ENCODE peak calls at places on chromosomes 5 and 9, in four cellular contexts. U is IMR-90, C is K562, I is GM12878. X is an unnamed sample.

GRCh38 chr9:88388886-88389617 is 808 bp downstream of the SPIN1 start:
- DNase-seq in U (peak; percentile 76), C (peak; percentile 78), I (no peak), X (no peak)

GRCh38 chr9:96363175-96363967 is 20.1 kb downstream of the SLC35D2 start:
- DNase-seq in U (no peak), C (no peak), I (no peak), X (no peak)

GRCh38 chr5:175257128-175257846 is 186.7 kb downstream of the DRD1 start:
- DNase-seq in U (no peak), C (no peak), I (no peak), X (no peak)

GRCh38 chr9:32839013-32839442 is 55.7 kb downstream of the TMEM215 start:
- DNase-seq in U (no peak), C (no peak), I (no peak), X (no peak)

GRCh38 chr9:90726215-90726614 is 75.4 kb upstream of the SYK start:
- DNase-seq in U (no peak), C (no peak), I (no peak), X (peak; percentile 51)

GRCh38 chr9:93301911-93302525 is 118.1 kb downstream of the WNK2 start:
- DNase-seq in U (no peak), C (no peak), I (no peak), X (peak; percentile 46)

GRCh38 chr5:40694433-40694832 is 14.7 kb downstream of the PTGER4 start:
- DNase-seq in U (no peak), C (no peak), I (no peak), X (no peak)

GRCh38 chr5:57831942-57832341 is 349.3 kb upstream of the ACTBL2 start:
- DNase-seq in U (peak; percentile 47), C (no peak), I (no peak), X (no peak)

GRCh38 chr5:149348463-149348862 is 3.2 kb downstream of the GRPEL2 start:
- DNase-seq in U (no peak), C (no peak), I (no peak), X (no peak)

GRCh38 chr5:102792705-102793104 is 37.6 kb downstream of the PAM start:
- DNase-seq in U (no peak), C (peak; percentile 6), I (no peak), X (no peak)

GRCh38 chr5:7852542-7852941 is 1.6 kb upstream of the CFAP90 start:
- DNase-seq in U (peak; percentile 20), C (no peak), I (no peak), X (no peak)

GRCh38 chr9:88258587-88258986 is 120.3 kb upstream of the SPATA31C2 start:
- DNase-seq in U (no peak), C (no peak), I (no peak), X (no peak)

GRCh38 chr5:95022967-95023695 is 261.8 kb downstream of the MCTP1 start:
- DNase-seq in U (no peak), C (no peak), I (peak; percentile 66), X (no peak)

GRCh38 chr9:90773593-90773992 is 28.0 kb upstream of the SYK start:
- DNase-seq in U (no peak), C (peak; percentile 9), I (no peak), X (no peak)

GRCh38 chr5:127574852-127575679 is 57.6 kb downstream of the PRRC1 start:
- DNase-seq in U (no peak), C (no peak), I (no peak), X (no peak)

GRCh38 chr9:137381501-137382443 is 41.2 kb downstream of the EXD3 start:
- DNase-seq in U (no peak), C (no peak), I (no peak), X (no peak)

GRCh38 chr5:58318468-58318867 is 141.4 kb downstream of the PLK2 start:
- DNase-seq in U (peak; percentile 70), C (no peak), I (no peak), X (no peak)

GRCh38 chr5:56918054-56918453 is 8.7 kb downstream of the SETD9 start:
- DNase-seq in U (no peak), C (no peak), I (no peak), X (no peak)

GRCh38 chr9:134433101-134433500 is 106.8 kb downstream of the RXRA start:
- DNase-seq in U (peak; percentile 20), C (no peak), I (no peak), X (no peak)

GRCh38 chr9:70120834-70121510 is 77.3 kb downstream of the MAMDC2 start:
- DNase-seq in U (peak; percentile 97), C (no peak), I (no peak), X (no peak)

GRCh38 chr9:128887914-128888350 is 6.0 kb downstream of the LRRC8A start:
- DNase-seq in U (no peak), C (no peak), I (no peak), X (peak; percentile 81)

GRCh38 chr5:132279801-132280200 is 14.4 kb upstream of the SLC22A4 start:
- DNase-seq in U (no peak), C (no peak), I (no peak), X (no peak)

GRCh38 chr5:132277971-132278964 is 15.9 kb upstream of the SLC22A4 start:
- DNase-seq in U (no peak), C (peak; percentile 83), I (no peak), X (no peak)

GRCh38 chr5:132280371-132281240 is 13.6 kb upstream of the SLC22A4 start:
- DNase-seq in U (no peak), C (no peak), I (no peak), X (no peak)

GRCh38 chr5:132281856-132282614 is 12.2 kb upstream of the SLC22A4 start:
- DNase-seq in U (no peak), C (no peak), I (no peak), X (no peak)

GRCh38 chr5:132283423-132284043 is 10.7 kb upstream of the SLC22A4 start:
- DNase-seq in U (peak; percentile 78), C (no peak), I (no peak), X (no peak)
- TF ChIP-seq CHD1 in U (no peak), C (no peak), I (no peak), X (no peak)

GRCh38 chr5:132814441-132815294 is 1.6 kb downstream of the SOWAHA start:
- DNase-seq in U (no peak), C (no peak), I (no peak), X (no peak)

GRCh38 chr5:132812123-132812948 is 766 bp upstream of the SOWAHA start:
- DNase-seq in U (no peak), C (no peak), I (no peak), X (no peak)

GRCh38 chr5:132815454-132815853 is 2.4 kb downstream of the SOWAHA start:
- DNase-seq in U (peak; percentile 55), C (no peak), I (no peak), X (no peak)

GRCh38 chr5:132812949-132813598 is at the start of gene SOWAHA:
- DNase-seq in U (no peak), C (no peak), I (no peak), X (no peak)

DNA sequence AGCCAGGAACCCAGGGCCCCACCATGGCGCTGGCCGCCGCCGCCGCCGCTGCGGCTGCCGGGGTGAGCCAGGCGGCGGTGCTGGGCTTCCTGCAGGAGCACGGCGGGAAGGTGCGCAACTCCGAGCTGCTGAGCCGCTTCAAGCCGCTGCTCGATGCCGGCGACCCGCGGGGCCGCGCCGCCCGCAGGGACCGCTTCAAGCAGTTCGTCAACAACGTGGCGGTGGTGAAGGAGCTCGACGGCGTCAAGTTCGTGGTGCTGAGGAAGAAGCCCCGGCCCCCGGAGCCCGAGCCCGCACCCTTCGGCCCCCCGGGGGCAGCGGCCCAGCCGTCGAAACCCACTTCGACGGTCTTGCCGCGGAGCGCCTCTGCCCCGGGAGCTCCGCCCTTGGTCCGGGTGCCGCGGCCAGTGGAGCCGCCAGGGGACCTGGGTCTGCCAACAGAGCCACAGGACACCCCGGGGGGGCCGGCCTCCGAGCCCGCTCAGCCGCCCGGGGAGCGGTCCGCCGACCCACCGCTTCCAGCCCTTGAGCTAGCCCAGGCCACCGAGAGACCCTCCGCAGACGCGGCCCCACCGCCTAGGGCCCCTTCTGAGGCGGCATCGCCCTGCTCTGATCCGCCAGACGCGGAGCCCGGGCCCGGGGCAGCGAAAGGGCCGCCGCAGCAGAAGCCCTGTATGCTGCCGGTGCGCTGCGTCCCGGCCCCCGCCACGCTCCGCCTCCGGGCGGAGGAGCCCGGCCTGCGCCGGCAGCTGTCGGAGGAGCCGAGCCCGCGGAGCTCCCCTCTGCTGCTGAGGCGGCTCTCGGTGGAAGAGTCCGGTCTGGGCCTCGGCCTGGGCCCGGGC is 718 bp downstream of the SOWAHA start:
- DNase-seq in U (no peak), C (no peak), I (no peak), X (no peak)
- TF ChIP-seq CHD1 in U (no peak), C (no peak), I (no peak), X (no peak)

GRCh38 chr9:112224401-112225289 is 49.5 kb upstream of the SUSD1 start:
- DNase-seq in U (peak; percentile 93), C (peak; percentile 65), I (no peak), X (no peak)

GRCh38 chr9:112226091-112226490 is 51.0 kb upstream of the SUSD1 start:
- DNase-seq in U (no peak), C (no peak), I (no peak), X (no peak)
- TF ChIP-seq CHD1 in U (no peak), C (no peak), I (no peak), X (no peak)

GRCh38 chr9:73565833-73566465 is 414.3 kb downstream of the ANXA1 start:
- DNase-seq in U (no peak), C (no peak), I (no peak), X (peak; percentile 25)
- TF ChIP-seq CHD1 in U (no peak), C (no peak), I (no peak), X (no peak)

GRCh38 chr5:72356361-72356760 is 36.2 kb downstream of the PTCD2 start:
- DNase-seq in U (no peak), C (no peak), I (no peak), X (no peak)
- TF ChIP-seq CHD1 in U (no peak), C (no peak), I (no peak), X (no peak)

DNA sequence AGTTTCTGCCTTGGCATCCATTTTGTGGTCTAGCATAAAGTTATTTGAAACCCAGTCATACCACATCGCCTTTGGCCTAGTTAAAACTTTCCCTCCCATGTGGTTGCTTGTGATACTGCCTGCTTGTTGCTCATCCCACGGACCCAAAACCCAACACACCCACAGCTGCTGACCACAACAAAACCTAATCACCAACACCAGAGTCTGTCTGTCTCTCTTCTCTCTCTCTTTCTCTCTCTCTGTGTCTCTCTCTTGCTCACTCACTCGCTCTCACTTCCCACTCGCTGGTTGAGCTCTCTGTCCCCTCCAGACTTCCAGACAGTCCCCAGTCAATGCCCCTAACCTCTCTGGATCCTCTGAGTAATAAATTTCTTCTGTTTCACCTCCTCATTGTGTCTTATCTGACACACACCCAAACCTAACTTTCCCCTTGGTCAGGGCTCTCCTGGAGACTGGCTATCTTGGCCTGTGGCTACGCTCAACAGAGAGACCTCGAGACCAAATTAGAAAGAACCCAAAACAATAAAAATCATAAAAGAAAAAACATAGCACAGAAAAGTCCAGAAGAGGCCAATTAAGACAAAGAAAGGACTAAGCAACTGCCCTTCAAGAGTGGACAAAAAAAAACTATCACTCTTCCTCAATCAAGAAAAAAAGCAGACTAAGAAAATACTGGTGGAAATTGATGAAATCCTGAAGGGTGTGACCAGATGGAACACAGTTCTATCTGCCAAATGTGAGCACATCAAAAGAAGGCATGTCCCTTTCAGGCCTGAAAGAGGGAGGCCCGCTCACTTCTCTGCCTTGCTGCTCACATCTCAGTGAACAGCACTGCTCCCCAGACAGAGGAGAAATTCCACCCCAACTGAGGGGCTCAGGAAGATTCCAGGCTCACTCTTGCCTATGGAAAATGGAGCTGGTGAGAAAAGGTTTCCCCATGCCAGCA is 41.4 kb downstream of the TTLL11 start:
- DNase-seq in U (peak; percentile 68), C (peak; percentile 52), I (peak; percentile 23), X (no peak)
- TF ChIP-seq CHD1 in U (no peak), C (no peak), I (no peak), X (no peak)

X was measured in H1.